ENCODE peak calls at places on chromosomes 13 and 19, in four cellular contexts. P, A, I and O are unnamed samples.

GRCh38 chr13:98622926-98623325 is 46.0 kb upstream of the STK24 start:
- DNase-seq in A (no peak), I (no peak), P (no peak), O (no peak)

GRCh38 chr19:43711751-43712355 is 4.0 kb upstream of the IRGC start:
- DNase-seq in P (no peak), A (no peak), I (no peak), O (no peak)

GRCh38 chr13:19586904-19587634 is 25.7 kb upstream of the TPTE2 start:
- DNase-seq in I (peak; percentile 52), A (no peak), P (no peak), O (peak; percentile 76)

GRCh38 chr13:43009506-43009905 is 13.9 kb upstream of the DNAJC15 start:
- DNase-seq in I (no peak), P (no peak), A (no peak), O (no peak)

GRCh38 chr13:63551731-63552130 is 2136.1 kb upstream of the PCDH20 start:
- DNase-seq in P (no peak), I (no peak), A (no peak), O (no peak)

GRCh38 chr13:77500094-77500493 is 35.4 kb upstream of the SCEL start:
- DNase-seq in P (no peak), I (no peak), A (no peak), O (no peak)

GRCh38 chr13:29737061-29737460 is 113.4 kb downstream of the UBL3 start:
- DNase-seq in I (no peak), A (no peak), P (no peak), O (no peak)

GRCh38 chr19:31518626-31519025 is 169.4 kb upstream of the TSHZ3 start:
- DNase-seq in P (peak; percentile 57), I (no peak), A (no peak), O (no peak)

GRCh38 chr13:37295046-37295445 is 189.6 kb upstream of the CSNK1A1L start:
- DNase-seq in A (peak; percentile 36), I (peak; percentile 30), P (no peak), O (no peak)

GRCh38 chr13:71864981-71865857 is 1.8 kb downstream of the DACH1 start:
- DNase-seq in A (peak; percentile 16), P (peak; percentile 77), I (peak; percentile 48), O (peak; percentile 63)

GRCh38 chr13:75636339-75637095 is 387 bp downstream of the LMO7 start:
- DNase-seq in A (peak; percentile 9), P (peak; percentile 83), I (peak; percentile 39), O (peak; percentile 24)

GRCh38 chr13:39462456-39462855 is 140.5 kb downstream of the LHFPL6 start:
- DNase-seq in A (no peak), I (no peak), P (no peak), O (no peak)

GRCh38 chr19:2834294-2834871 is 6.9 kb upstream of the ZNF555 start:
- DNase-seq in I (no peak), A (no peak), P (no peak), O (no peak)

GRCh38 chr19:40718774-40719391 is 2.0 kb downstream of the ITPKC start:
- DNase-seq in A (peak; percentile 52), I (peak; percentile 88), P (peak; percentile 78), O (peak; percentile 94)

GRCh38 chr13:100508996-100509395 is 79.6 kb downstream of the GGACT start:
- DNase-seq in P (no peak), A (no peak), I (no peak), O (no peak)

GRCh38 chr19:17448190-17448967 is at the start of gene TMEM221:
- DNase-seq in I (no peak), A (peak; percentile 42), P (peak; percentile 86), O (peak; percentile 43)

GRCh38 chr19:35487821-35488220 is 2.4 kb downstream of the KRTDAP start:
- DNase-seq in A (no peak), P (no peak), I (no peak), O (no peak)

GRCh38 chr13:26664942-26665341 is 95.6 kb downstream of the GPR12 start:
- DNase-seq in P (no peak), I (no peak), A (no peak), O (no peak)

GRCh38 chr13:109667754-109668360 is 118.5 kb downstream of the IRS2 start:
- DNase-seq in P (no peak), I (no peak), A (no peak), O (no peak)

GRCh38 chr19:48544856-48545750 is 6.9 kb upstream of the SULT2B1 start:
- DNase-seq in P (peak; percentile 85), A (no peak), I (no peak), O (no peak)

GRCh38 chr13:106570354-106570822 is 2.5 kb upstream of the ARGLU1 start:
- DNase-seq in I (peak; percentile 73), A (no peak), P (peak; percentile 95), O (peak; percentile 78)

GRCh38 chr13:101053289-101053688 is 363.0 kb downstream of the NALCN start:
- DNase-seq in A (no peak), I (no peak), P (no peak), O (no peak)

GRCh38 chr13:46313441-46314257 is 73.4 kb downstream of the RUBCNL start:
- DNase-seq in I (no peak), A (no peak), P (no peak), O (no peak)

GRCh38 chr13:76886292-76887061 is at the start of gene KCTD12:
- DNase-seq in I (peak; percentile 94), A (peak; percentile 90), P (peak; percentile 87), O (peak; percentile 87)

GRCh38 chr13:98312606-98313005 is 135.5 kb upstream of the RNF113B start:
- DNase-seq in P (no peak), A (no peak), I (no peak), O (no peak)

GRCh38 chr19:8257052-8257443 is 47.9 kb downstream of the CERS4 start:
- DNase-seq in I (no peak), P (no peak), A (no peak), O (no peak)

GRCh38 chr13:80116107-80116506 is 224.8 kb downstream of the SPRY2 start:
- DNase-seq in I (no peak), A (no peak), P (no peak), O (no peak)

GRCh38 chr13:112831801-112832200 is 137.2 kb upstream of the MCF2L start:
- DNase-seq in P (no peak), A (no peak), I (no peak), O (no peak)

GRCh38 chr13:39887424-39887823 is 232.0 kb downstream of the COG6 start:
- DNase-seq in P (no peak), I (no peak), A (no peak), O (no peak)

DNA sequence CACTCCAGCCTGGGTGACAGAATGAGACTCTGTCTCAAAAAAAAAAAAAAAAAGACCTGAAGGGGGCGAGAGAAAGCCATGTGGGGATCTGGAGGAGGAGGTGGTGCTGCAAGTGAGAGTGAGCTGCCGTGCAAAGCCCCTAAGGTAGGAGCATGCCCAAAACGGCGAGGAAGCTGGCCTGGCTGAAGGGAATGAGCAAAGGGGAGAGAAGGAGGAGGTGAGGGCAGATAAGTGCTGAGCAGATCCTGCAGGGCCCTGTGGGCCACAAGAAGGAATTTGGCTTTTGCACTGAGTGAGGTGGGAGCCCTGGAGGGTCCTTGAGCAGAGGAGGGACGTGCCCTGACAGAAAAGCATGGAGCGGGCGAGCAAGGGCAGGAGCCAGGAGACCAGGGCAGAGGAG is 19.4 kb upstream of the ADGRE5 start:
- DNase-seq in P (peak; percentile 84), A (no peak), I (no peak), O (no peak)
- H3K4me3 ChIP-seq in P (no peak overlapping the region), A (no peak overlapping the region), I (no peak overlapping the region), O (no peak overlapping the region)

DNA sequence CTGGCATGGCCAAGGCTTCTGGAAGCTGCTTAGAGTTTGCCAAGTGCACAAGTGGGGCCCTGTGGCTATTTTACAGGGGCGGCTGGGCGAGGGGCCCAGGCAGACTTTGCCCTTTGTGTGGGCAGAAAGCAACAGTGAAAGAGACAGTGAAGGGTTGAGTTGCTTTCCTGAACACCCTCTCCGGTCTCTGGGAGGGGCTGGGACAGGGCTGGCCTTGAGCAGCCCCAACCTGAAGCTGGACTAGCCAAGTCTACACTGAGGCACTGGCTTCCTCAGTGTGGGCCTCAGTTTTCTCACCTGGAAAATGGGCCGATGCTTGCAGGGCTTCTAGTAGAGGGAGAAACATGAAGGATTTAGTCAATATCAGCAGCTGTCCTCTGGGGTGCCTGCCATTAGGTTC is 2.4 kb upstream of the HOMER3 start:
- DNase-seq in P (no peak), I (no peak), A (no peak), O (no peak)
- TF ChIP-seq CTCF in P (no peak), I (no peak), A (no peak), O (no peak)

DNA sequence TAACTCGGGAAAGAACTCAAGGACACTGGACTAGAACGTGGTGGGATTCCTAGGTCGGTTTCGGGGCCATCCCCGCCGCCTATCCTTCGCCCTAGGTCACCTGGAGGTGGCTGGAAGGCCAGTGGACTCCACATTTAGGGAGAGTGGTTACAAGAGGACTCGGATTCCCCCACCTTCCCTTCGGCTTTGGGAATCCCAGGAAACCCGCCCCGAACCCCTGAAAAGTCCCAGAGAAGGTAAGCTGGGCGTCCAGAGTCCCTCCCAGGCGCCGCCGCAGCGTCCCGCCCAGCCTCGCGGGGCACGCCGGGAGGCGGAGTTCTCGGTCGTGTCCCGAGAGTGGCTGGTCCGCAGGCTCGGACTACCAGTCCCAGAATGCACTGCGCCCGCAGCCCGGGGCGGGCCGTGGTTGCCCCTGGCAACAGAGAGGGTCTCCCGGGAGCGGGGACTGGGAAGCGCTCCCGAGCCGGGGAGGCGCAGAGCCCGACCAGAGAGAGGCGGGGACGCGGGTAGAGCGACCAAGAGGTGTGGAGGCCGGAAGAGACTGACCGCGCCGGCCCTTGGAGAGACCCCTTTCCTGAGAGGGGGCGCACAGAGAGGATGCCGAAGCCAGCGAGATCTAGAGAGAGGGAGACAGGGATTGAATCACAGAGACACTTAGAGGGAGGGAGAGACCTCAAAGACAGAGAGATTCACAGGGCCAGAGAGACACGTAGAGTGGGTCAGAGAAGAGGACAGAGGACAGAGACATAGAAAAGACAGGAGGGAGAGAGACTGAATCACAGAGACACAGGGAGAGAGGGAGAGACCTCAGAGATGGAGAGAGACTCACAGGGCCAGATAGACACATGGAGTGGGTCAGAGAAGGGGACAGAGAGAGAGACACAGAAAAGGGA is 2.6 kb upstream of the PRKCG start:
- DNase-seq in A (peak; percentile 95), P (peak; percentile 100), I (peak; percentile 92), O (peak; percentile 93)
- H3K4me3 ChIP-seq in A (peak overlapping the region; percentile 66), P (peak overlapping the region; percentile 80), I (peak overlapping the region; percentile 54), O (peak overlapping the region; percentile 9)

GRCh38 chr13:44046428-44046827 is 166.7 kb downstream of the LACC1 start:
- DNase-seq in I (no peak), P (no peak), A (no peak), O (no peak)
- TF ChIP-seq CTCF in I (no peak), P (no peak), A (no peak), O (no peak)

GRCh38 chr19:45126654-45127053 is 33.7 kb downstream of the PPP1R37 start:
- DNase-seq in I (no peak), A (no peak), P (no peak), O (no peak)
- H3K4me3 ChIP-seq in I (no peak overlapping the region), A (no peak overlapping the region), P (no peak overlapping the region), O (no peak overlapping the region)